ENCODE peak calls at places on chromosome 1, in ten cellular contexts. C, S, G, X, O, J, T, Q, A and V are unnamed samples.

GRCh38 chr1:16112558-16113555 is 39.4 kb upstream of the FAM131C start:
- DNase-seq in C (no peak), S (peak), A (no peak), G (no peak), X (no peak), T (peak), Q (peak), J (peak), O (no peak), V (no peak)

GRCh38 chr1:233885196-233886028 is 19.1 kb upstream of the SLC35F3 start:
- DNase-seq in C (no peak), G (no peak), S (no peak), X (no peak), T (no peak), O (no peak), A (no peak), J (peak), Q (no peak), V (no peak)

GRCh38 chr1:61271412-61271789 is 189.0 kb downstream of the NFIA start:
- DNase-seq in X (no peak), S (no peak), C (no peak), G (no peak), T (no peak), Q (no peak), J (no peak), O (no peak), A (no peak), V (no peak)

GRCh38 chr1:24004132-24004531 is 24.0 kb upstream of the SRSF10 start:
- DNase-seq in A (no peak), G (no peak), S (no peak), X (no peak), C (no peak), J (no peak), T (no peak), O (no peak), Q (no peak), V (no peak)

GRCh38 chr1:206495493-206496046 is 11.8 kb upstream of the RASSF5 start:
- DNase-seq in G (no peak), A (no peak), O (no peak), X (no peak), C (no peak), Q (no peak), T (no peak), J (no peak), S (no peak), V (no peak)

GRCh38 chr1:7539772-7540175 is 231.3 kb upstream of the VAMP3 start:
- DNase-seq in O (peak), S (peak), X (no peak), J (peak), T (peak), Q (peak), G (peak), A (no peak), C (no peak), V (peak)

GRCh38 chr1:109214695-109215623 is 1.2 kb downstream of the SARS1 start:
- DNase-seq in T (no peak), J (peak), O (peak), A (no peak), C (peak), G (peak), X (peak), Q (no peak), S (no peak), V (peak)

GRCh38 chr1:63317007-63317813 is 5.2 kb upstream of the FOXD3 start:
- DNase-seq in X (no peak), T (peak), Q (peak), A (peak), S (peak), C (peak), O (peak), G (peak), J (peak), V (peak)

GRCh38 chr1:4047666-4048065 is 147.6 kb upstream of the C1orf174 start:
- DNase-seq in C (no peak), X (no peak), A (no peak), S (no peak), J (no peak), O (no peak), Q (no peak), T (no peak), G (no peak), V (no peak)

GRCh38 chr1:67717876-67718275 is 32.9 kb downstream of the GADD45A start:
- DNase-seq in G (no peak), J (no peak), A (no peak), C (no peak), X (no peak), O (no peak), S (no peak), Q (no peak), T (no peak), V (no peak)

GRCh38 chr1:88088481-88088880 is 595.6 kb upstream of the PKN2 start:
- DNase-seq in T (no peak), Q (no peak), X (no peak), G (no peak), C (no peak), O (no peak), J (no peak), A (no peak), S (peak), V (no peak)

GRCh38 chr1:210376836-210377377 is 48.2 kb downstream of the HHAT start:
- DNase-seq in G (no peak), X (no peak), J (peak), C (no peak), O (no peak), S (no peak), Q (no peak), T (no peak), A (no peak), V (no peak)

GRCh38 chr1:164702216-164702615 is 143.2 kb downstream of the PBX1 start:
- DNase-seq in C (no peak), Q (no peak), A (no peak), J (no peak), S (no peak), O (no peak), T (no peak), X (no peak), G (no peak), V (no peak)